ENCODE peak calls at places on chromosomes 4 and X, in nine cellular contexts. Z is mesendoderm, U is GM23338, G is neural progenitor cell, I is Panc1, C is uterus, W is sigmoid colon, T is body of pancreas, N is endodermal cell. Q is an unnamed sample.

GRCh38 chrX:109709129-109709631 is 23.9 kb downstream of the ACSL4 start:
- DNase-seq in Z (peak; percentile 2), U (peak; percentile 8), G (no peak), I (no peak), C (no peak), W (no peak), T (no peak), N (no peak), Q (no peak)

GRCh38 chrX:153735274-153735673 is 10.6 kb downstream of the ABCD1 start:
- DNase-seq in Z (peak; percentile 81), U (peak; percentile 48), G (no peak), I (no peak), C (no peak), W (no peak), T (no peak), N (no peak), Q (no peak)

GRCh38 chrX:1903380-1903935 is 288.6 kb downstream of the ASMT start:
- DNase-seq in Z (no peak), U (no peak), G (no peak), I (peak; percentile 71), C (no peak), W (no peak), T (no peak), N (no peak), Q (peak; percentile 42)

GRCh38 chr4:148376151-148376550 is 66.1 kb downstream of the NR3C2 start:
- DNase-seq in Z (no peak), U (no peak), G (no peak), I (no peak), C (no peak), W (peak; percentile 75), T (peak; percentile 77), N (no peak), Q (peak; percentile 68)

GRCh38 chrX:134658421-134658896 is at the start of gene PLAC1:
- DNase-seq in Z (no peak), U (no peak), G (no peak), I (no peak), C (no peak), W (no peak), T (no peak), N (no peak), Q (no peak)

GRCh38 chr4:55136634-55137033 is 11.2 kb upstream of the KDR start:
- DNase-seq in Z (no peak), U (no peak), G (no peak), I (no peak), C (no peak), W (no peak), T (no peak), N (no peak), Q (no peak)

GRCh38 chr4:126658391-126658790 is 974.4 kb upstream of the INTU start:
- DNase-seq in Z (no peak), U (no peak), G (no peak), I (no peak), C (no peak), W (no peak), T (no peak), N (no peak), Q (no peak)

GRCh38 chrX:103356897-103357296 is 591 bp downstream of the TCEAL9 start:
- DNase-seq in Z (no peak), U (peak; percentile 40), G (peak; percentile 31), I (no peak), C (peak; percentile 33), W (no peak), T (no peak), N (peak; percentile 79), Q (peak; percentile 52)

GRCh38 chr4:3303840-3304715 is 11.3 kb downstream of the RGS12 start:
- DNase-seq in Z (no peak), U (no peak), G (no peak), I (no peak), C (no peak), W (no peak), T (peak; percentile 3), N (peak; percentile 31), Q (peak; percentile 6)

GRCh38 chrX:112889400-112889799 is 48.8 kb upstream of the AMOT start:
- DNase-seq in Z (no peak), U (no peak), G (no peak), I (no peak), C (no peak), W (no peak), T (no peak), N (no peak), Q (no peak)

GRCh38 chr4:15131551-15131950 is 129.3 kb downstream of the CPEB2 start:
- DNase-seq in Z (peak; percentile 75), U (peak; percentile 42), G (no peak), I (no peak), C (no peak), W (no peak), T (no peak), N (peak; percentile 52), Q (no peak)

GRCh38 chrX:47499291-47499690 is 16.3 kb upstream of the ZNF41 start:
- DNase-seq in Z (no peak), U (no peak), G (no peak), I (no peak), C (no peak), W (no peak), T (no peak), N (no peak), Q (no peak)

GRCh38 chr4:188061083-188061482 is 48.3 kb downstream of the TRIML2 start:
- DNase-seq in Z (peak; percentile 16), U (peak; percentile 29), G (no peak), I (no peak), C (no peak), W (no peak), T (no peak), N (no peak), Q (no peak)

GRCh38 chr4:81802308-81802846 is 330.7 kb upstream of the RASGEF1B start:
- DNase-seq in Z (no peak), U (no peak), G (no peak), I (no peak), C (no peak), W (no peak), T (no peak), N (no peak), Q (no peak)

DNA sequence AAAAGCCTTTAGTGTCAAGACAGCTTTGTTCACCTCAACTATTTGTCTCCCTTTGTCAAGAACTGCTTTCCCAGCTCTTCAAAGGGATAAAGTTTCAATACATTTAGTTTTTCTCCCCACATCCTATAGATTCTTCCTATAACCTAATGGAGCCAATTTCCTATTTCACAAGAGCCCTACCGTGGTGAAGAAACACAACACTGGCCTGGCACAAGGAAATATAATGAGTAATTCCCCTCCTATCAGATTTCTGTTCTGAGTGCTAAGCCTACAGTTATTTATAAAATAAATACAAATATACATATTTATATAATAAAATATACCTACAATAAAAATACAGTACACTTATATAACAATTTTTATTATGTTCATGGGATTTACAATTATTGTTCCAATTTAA is 89.9 kb downstream of the SHISA3 start:
- DNase-seq in Z (no peak), U (no peak), G (peak; percentile 30), I (no peak), C (no peak), W (no peak), T (no peak), N (no peak), Q (no peak)
- H3K4me1 ChIP-seq in Z (peaks cover 12% of the 10 kb centered on the region), U (peaks cover 87% of the 10 kb centered on the region), G (peaks cover 56% of the 10 kb centered on the region), I (no peaks in the 10 kb centered on the region), C (no peaks in the 10 kb centered on the region), W (no peaks in the 10 kb centered on the region), T (no peaks in the 10 kb centered on the region), N (peaks cover 6% of the 10 kb centered on the region), Q (no peaks in the 10 kb centered on the region)

GRCh38 chrX:19589105-19589504 is 73.8 kb upstream of the MAP3K15 start:
- DNase-seq in Z (no peak), U (no peak), G (no peak), I (no peak), C (no peak), W (no peak), T (no peak), N (no peak), Q (no peak)
- H3K36me3 ChIP-seq in Z (no peaks in the 10 kb centered on the region), U (no peaks in the 10 kb centered on the region), G (no peaks in the 10 kb centered on the region), I (no peaks in the 10 kb centered on the region), C (no peaks in the 10 kb centered on the region), W (no peaks in the 10 kb centered on the region), T (no peaks in the 10 kb centered on the region), N (no peaks in the 10 kb centered on the region), Q (no peaks in the 10 kb centered on the region)

DNA sequence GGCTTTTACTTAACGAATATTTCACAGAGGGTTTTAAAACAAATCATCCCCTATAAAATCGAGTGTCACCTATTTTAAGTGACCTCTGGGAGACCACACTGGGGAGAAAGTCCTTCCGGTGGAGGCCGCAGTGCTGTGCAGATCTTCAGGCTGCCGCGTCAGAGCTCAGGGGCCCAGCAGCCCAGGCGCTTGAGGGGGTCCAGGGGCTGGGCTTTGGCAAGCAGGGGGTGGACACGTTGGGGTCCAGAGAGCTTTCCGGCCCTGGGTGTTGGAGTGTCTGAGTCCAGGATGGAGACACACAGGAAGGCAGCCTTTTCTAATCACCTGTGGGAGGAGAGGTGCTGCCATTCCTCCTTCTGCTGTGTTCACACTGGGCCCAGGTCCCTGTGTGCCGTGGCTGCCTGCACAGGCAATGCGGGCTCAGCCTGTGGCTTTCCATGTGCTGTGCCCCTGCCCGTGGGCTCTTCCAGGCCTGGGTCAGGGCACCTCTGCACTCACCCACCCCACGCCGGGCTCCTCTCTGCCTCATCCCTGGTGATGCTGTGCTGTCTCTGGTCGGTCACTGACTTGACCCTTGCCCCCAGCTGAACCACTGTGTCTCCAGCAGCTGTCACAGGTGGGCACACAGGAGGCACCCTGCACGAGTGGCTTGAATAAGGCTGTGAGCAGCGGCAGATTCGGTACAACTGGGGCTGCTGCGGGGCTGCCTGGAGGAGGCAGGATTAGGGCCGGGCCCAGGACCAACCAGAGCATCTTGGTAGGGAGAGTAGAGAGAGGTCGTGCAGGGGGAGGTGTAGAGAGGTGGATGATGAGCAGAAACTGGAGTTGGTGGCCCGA is 10.0 kb downstream of the HTRA3 start:
- DNase-seq in Z (no peak), U (no peak), G (no peak), I (no peak), C (no peak), W (peak; percentile 65), T (no peak), N (no peak), Q (no peak)
- H3K27ac ChIP-seq in Z (no peak overlapping the region), U (no peak overlapping the region), G (no peak overlapping the region), I (no peak overlapping the region), C (peak overlapping the region; percentile 65), W (no peak overlapping the region), T (no peak overlapping the region), N (no peak overlapping the region), Q (no peak overlapping the region)

GRCh38 chr4:128573781-128574508 is 235.6 kb upstream of the JADE1 start:
- DNase-seq in Z (peak; percentile 89), U (peak; percentile 35), G (no peak), I (no peak), C (no peak), W (no peak), T (no peak), N (no peak), Q (no peak)
- H3K4me1 ChIP-seq in Z (no peaks in the 10 kb centered on the region), U (peaks cover 8% of the 10 kb centered on the region), G (peaks cover 18% of the 10 kb centered on the region), I (no peaks in the 10 kb centered on the region), C (no peaks in the 10 kb centered on the region), W (no peaks in the 10 kb centered on the region), T (peaks cover 73% of the 10 kb centered on the region), N (no peaks in the 10 kb centered on the region), Q (peaks cover 47% of the 10 kb centered on the region)

GRCh38 chr4:35897808-35898207 is 346.5 kb downstream of the ARAP2 start:
- DNase-seq in Z (no peak), U (no peak), G (no peak), I (no peak), C (no peak), W (no peak), T (no peak), N (no peak), Q (no peak)
- H3K36me3 ChIP-seq in Z (no peaks in the 10 kb centered on the region), U (no peaks in the 10 kb centered on the region), G (no peaks in the 10 kb centered on the region), I (no peaks in the 10 kb centered on the region), C (no peaks in the 10 kb centered on the region), W (no peaks in the 10 kb centered on the region), T (no peaks in the 10 kb centered on the region), N (no peaks in the 10 kb centered on the region), Q (no peaks in the 10 kb centered on the region)

Q was measured in adrenal gland.